ENCODE peak calls at places on chromosomes 11 and 22, in four cellular contexts. G, A, P and K are unnamed samples.

GRCh38 chr11:123560001-123560400 is 94.4 kb downstream of the SCN3B start:
- DNase-seq in P (no peak), A (peak; percentile 45), G (peak; percentile 77), K (peak; percentile 83)

GRCh38 chr11:92383430-92383829 is 158.8 kb downstream of the FAT3 start:
- DNase-seq in A (no peak), P (no peak), G (peak; percentile 66), K (no peak)

GRCh38 chr22:46737976-46738641 is at the start of gene CERK:
- DNase-seq in A (peak; percentile 79), P (peak; percentile 79), G (peak; percentile 44), K (peak; percentile 89)

GRCh38 chr11:117654856-117655255 is 142.2 kb downstream of the DSCAML1 start:
- DNase-seq in G (no peak), P (no peak), A (no peak), K (no peak)

GRCh38 chr22:39543095-39543494 is 10.5 kb upstream of the RPS19BP1 start:
- DNase-seq in G (no peak), P (peak; percentile 39), A (peak; percentile 79), K (peak; percentile 82)

GRCh38 chr22:30731658-30732057 is 37.0 kb downstream of the OSBP2 start:
- DNase-seq in P (no peak), G (no peak), A (no peak), K (no peak)

GRCh38 chr11:103546236-103546635 is 437.0 kb downstream of the DYNC2H1 start:
- DNase-seq in G (peak; percentile 52), P (no peak), A (no peak), K (no peak)

GRCh38 chr11:45816614-45817013 is 11.7 kb downstream of the SLC35C1 start:
- DNase-seq in G (no peak), A (peak; percentile 63), P (no peak), K (no peak)

GRCh38 chr11:19980957-19981669 is 179.2 kb downstream of the DBX1 start:
- DNase-seq in G (peak; percentile 69), A (no peak), P (no peak), K (no peak)

GRCh38 chr11:87019582-87020271 is 18.0 kb upstream of the TMEM135 start:
- DNase-seq in P (no peak), G (no peak), A (no peak), K (no peak)

GRCh38 chr11:59557940-59558643 is 46.8 kb downstream of the OR4D9 start:
- DNase-seq in G (no peak), P (no peak), A (peak; percentile 15), K (no peak)

GRCh38 chr11:46947399-46948077 is 11.0 kb downstream of the CSTPP1 start:
- DNase-seq in A (peak; percentile 41), P (no peak), G (peak; percentile 12), K (no peak)

GRCh38 chr22:18001040-18001893 is 23.1 kb downstream of the MICAL3 start:
- DNase-seq in G (peak; percentile 97), P (peak; percentile 93), A (peak; percentile 97), K (peak; percentile 98)

GRCh38 chr11:128235958-128236357 is 351.4 kb downstream of the ETS1 start:
- DNase-seq in P (no peak), A (no peak), G (no peak), K (no peak)

GRCh38 chr11:8766993-8767374 is 84.4 kb downstream of the RPL27A start:
- DNase-seq in A (no peak), P (no peak), G (no peak), K (no peak)

GRCh38 chr22:48974443-48975251 is 853.0 kb downstream of the BRD1 start:
- DNase-seq in A (peak; percentile 18), P (no peak), G (no peak), K (no peak)

GRCh38 chr11:15816270-15816871 is 540.0 kb downstream of the SOX6 start:
- DNase-seq in G (peak; percentile 88), A (no peak), P (no peak), K (no peak)

GRCh38 chr22:42651134-42651533 is 1.9 kb upstream of the CYB5R3 start:
- DNase-seq in P (no peak), A (no peak), G (peak; percentile 34), K (no peak)

GRCh38 chr11:126114486-126115252 is 52.0 kb upstream of the CDON start:
- DNase-seq in A (no peak), P (no peak), G (no peak), K (no peak)

GRCh38 chr11:72716291-72716690 is 35.9 kb downstream of the ARAP1 start:
- DNase-seq in A (no peak), P (no peak), G (no peak), K (no peak)

GRCh38 chr11:19200410-19201201 is 1.2 kb downstream of the CSRP3 start:
- DNase-seq in G (peak; percentile 79), A (no peak), P (no peak), K (no peak)

GRCh38 chr11:6757373-6757967 is 14.3 kb downstream of the OR2AG2 start:
- DNase-seq in A (peak; percentile 70), P (peak; percentile 74), G (peak; percentile 31), K (peak; percentile 78)

GRCh38 chr11:74417860-74418508 is 19.8 kb upstream of the PGM2L1 start:
- DNase-seq in P (peak; percentile 11), G (peak; percentile 39), A (no peak), K (no peak)

GRCh38 chr22:38051261-38051660 is 5.9 kb upstream of the PICK1 start:
- DNase-seq in P (no peak), G (no peak), A (no peak), K (peak; percentile 69)

GRCh38 chr11:108035690-108036089 is 27.0 kb downstream of the CUL5 start:
- DNase-seq in A (no peak), P (no peak), G (peak; percentile 37), K (no peak)

GRCh38 chr11:48006301-48006992 is 26.1 kb downstream of the PTPRJ start:
- DNase-seq in P (no peak), A (no peak), G (peak; percentile 78), K (no peak)

GRCh38 chr22:27911329-27911728 is 7.7 kb downstream of the PITPNB start:
- DNase-seq in P (no peak), G (no peak), A (no peak), K (no peak)

GRCh38 chr11:13667795-13668101 is 720 bp upstream of the FAR1 start:
- DNase-seq in P (no peak), A (no peak), G (no peak), K (no peak)
- H3K9ac ChIP-seq in P (no peak overlapping the region), A (no peak overlapping the region), G (peak overlapping the region; percentile 79), K (peak overlapping the region; percentile 65)

GRCh38 chr11:102426000-102426399 is 26.6 kb downstream of the TMEM123 start:
- DNase-seq in P (no peak), A (no peak), G (no peak), K (no peak)
- H3K79me2 ChIP-seq in P (peaks cover 80% of the 10 kb centered on the region), A (peaks cover 23% of the 10 kb centered on the region), G (peaks cover 63% of the 10 kb centered on the region), K (peaks cover 94% of the 10 kb centered on the region)

GRCh38 chr11:76767659-76768058 is 15.5 kb upstream of the TSKU start:
- DNase-seq in G (no peak), P (no peak), A (no peak), K (no peak)

GRCh38 chr11:76766521-76766920 is 16.6 kb upstream of the TSKU start:
- DNase-seq in G (no peak), P (no peak), A (no peak), K (no peak)

GRCh38 chr11:76769645-76770586 is 13.2 kb upstream of the TSKU start:
- DNase-seq in P (no peak), G (peak; percentile 65), A (no peak), K (no peak)

GRCh38 chr11:76769071-76769560 is 14.0 kb upstream of the TSKU start:
- DNase-seq in A (no peak), P (no peak), G (peak; percentile 65), K (no peak)

GRCh38 chr11:76768091-76769047 is 14.8 kb upstream of the TSKU start:
- DNase-seq in A (no peak), P (peak; percentile 50), G (no peak), K (no peak)
- H3K9ac ChIP-seq in A (no peak overlapping the region), P (no peak overlapping the region), G (peak overlapping the region; percentile 43), K (no peak overlapping the region)

DNA sequence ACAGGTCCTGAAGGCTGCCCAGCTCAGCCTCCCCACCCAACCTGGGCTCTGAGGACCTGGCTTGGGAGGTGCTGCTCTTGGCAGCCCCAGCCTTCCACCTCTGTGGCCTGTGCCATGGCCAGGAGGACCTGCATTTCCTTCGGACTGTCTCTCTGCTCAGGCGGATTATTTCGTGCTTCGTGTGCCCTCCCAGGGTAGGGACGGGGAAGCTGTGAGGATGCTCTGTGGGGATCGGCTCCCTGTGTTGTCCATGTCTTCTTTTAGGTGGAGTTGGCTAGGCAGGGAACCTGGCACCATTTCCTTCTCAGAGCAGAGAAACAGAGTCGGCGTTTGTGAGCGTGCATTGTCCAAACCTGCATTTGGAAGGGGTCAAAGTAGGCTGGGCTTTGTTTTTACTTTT is 34.1 kb downstream of the BCR start:
- DNase-seq in P (no peak), G (no peak), A (no peak), K (no peak)
- H3K79me2 ChIP-seq in P (peaks cover 93% of the 10 kb centered on the region), G (peaks cover 86% of the 10 kb centered on the region), A (peaks cover 99% of the 10 kb centered on the region), K (peaks cover 58% of the 10 kb centered on the region)

GRCh38 chr11:10604340-10604748 is 35.9 kb upstream of the LYVE1 start:
- DNase-seq in A (no peak), P (peak; percentile 64), G (no peak), K (no peak)
- H3K9ac ChIP-seq in A (no peak overlapping the region), P (no peak overlapping the region), G (no peak overlapping the region), K (no peak overlapping the region)

DNA sequence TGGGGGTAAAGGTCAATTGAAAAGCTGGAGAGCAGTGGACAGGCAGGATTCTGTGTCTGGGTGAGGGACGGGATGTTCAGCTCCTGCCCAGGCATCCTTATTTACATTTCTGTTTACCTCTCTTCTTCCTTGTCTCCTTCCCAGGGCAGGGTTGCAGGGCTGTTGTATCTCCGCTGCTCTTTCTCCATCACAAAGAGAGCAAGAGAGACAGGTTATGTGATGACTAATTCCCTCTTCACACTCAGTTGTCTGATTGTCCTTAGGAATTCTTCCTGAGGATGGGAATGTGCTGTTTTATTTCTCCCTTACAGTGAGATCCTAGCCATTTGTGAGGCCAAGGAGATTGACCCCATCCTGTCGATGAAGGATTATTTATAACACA is 104.9 kb downstream of the VPREB1 start:
- DNase-seq in P (no peak), G (no peak), A (no peak), K (no peak)
- H3K79me2 ChIP-seq in P (no peaks in the 10 kb centered on the region), G (no peaks in the 10 kb centered on the region), A (no peaks in the 10 kb centered on the region), K (no peaks in the 10 kb centered on the region)

DNA sequence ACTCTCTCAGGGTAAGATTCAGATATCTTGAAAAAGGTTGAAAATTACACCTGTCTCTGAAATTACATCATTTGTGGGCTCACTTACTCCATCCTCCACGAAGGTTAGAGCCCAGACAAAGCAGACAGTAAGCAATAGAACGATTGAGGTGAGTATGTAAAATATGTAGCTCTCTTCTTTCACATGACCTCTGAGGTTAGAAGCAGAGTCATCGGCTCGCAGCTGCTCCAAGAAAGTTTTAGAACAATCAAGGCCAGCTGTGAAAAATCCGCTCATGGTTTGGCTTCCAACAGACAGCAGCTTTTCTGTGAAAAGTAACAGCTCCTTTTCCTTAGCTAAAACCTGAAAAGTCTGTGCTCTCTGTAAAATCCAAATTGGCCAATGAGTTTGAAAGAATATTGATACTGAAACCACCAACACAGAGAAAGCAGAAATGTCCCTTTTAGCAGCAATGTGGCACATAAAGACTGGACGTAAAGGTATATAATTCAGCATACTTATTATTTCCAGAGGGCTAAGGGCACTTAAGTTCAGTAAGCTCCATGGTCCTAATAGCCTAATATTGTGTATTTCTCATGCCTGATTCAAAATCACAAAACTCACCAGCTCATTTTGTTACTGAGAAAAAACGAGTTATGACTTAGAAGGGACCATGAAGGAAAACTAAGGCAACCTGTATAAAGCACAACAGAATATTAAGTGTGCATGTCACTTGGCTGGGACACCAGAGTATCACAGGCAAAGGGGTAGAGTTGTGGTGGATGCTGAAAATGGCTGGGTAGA is 78.2 kb downstream of the FAM76B start:
- DNase-seq in G (peak; percentile 91), A (no peak), P (no peak), K (no peak)
- H3K9ac ChIP-seq in G (peak overlapping the region; percentile 14), A (no peak overlapping the region), P (no peak overlapping the region), K (no peak overlapping the region)